ENCODE peak calls at places on chromosomes 16 and 17, in seven cellular contexts. W, G, M, H, J, U and R are unnamed samples.

GRCh38 chr17:78142113-78142861 is 3.9 kb upstream of the C17orf99 start:
- DNase-seq in W (peak; percentile 99), G (peak; percentile 86), M (no peak), H (no peak), J (no peak), U (peak; percentile 13), R (no peak)

GRCh38 chr16:4021070-4021779 is 95.0 kb downstream of the ADCY9 start:
- DNase-seq in W (peak; percentile 92), G (peak; percentile 92), M (no peak), H (no peak), J (no peak), U (no peak), R (peak; percentile 24)

GRCh38 chr17:50103941-50104340 is 8.8 kb downstream of the PDK2 start:
- DNase-seq in W (no peak), G (no peak), M (no peak), H (no peak), J (no peak), U (no peak), R (no peak)

GRCh38 chr16:80971814-80972213 is 34.9 kb downstream of the CMC2 start:
- DNase-seq in W (no peak), G (no peak), M (no peak), H (no peak), J (no peak), U (no peak), R (no peak)

GRCh38 chr17:51107666-51108227 is 12.9 kb downstream of the SPAG9 start:
- DNase-seq in W (no peak), G (no peak), M (no peak), H (no peak), J (no peak), U (no peak), R (no peak)

GRCh38 chr16:19179890-19180490 is 11.9 kb downstream of the SYT17 start:
- DNase-seq in W (peak; percentile 59), G (peak; percentile 71), M (no peak), H (no peak), J (peak; percentile 50), U (peak; percentile 48), R (peak; percentile 46)

GRCh38 chr17:50863221-50863843 is 2.8 kb downstream of the TOB1 start:
- DNase-seq in W (peak; percentile 43), G (peak; percentile 71), M (no peak), H (no peak), J (no peak), U (no peak), R (no peak)

GRCh38 chr16:68288252-68288650 is 22.5 kb downstream of the SLC7A6OS start:
- DNase-seq in W (no peak), G (no peak), M (no peak), H (no peak), J (no peak), U (no peak), R (no peak)

GRCh38 chr17:77476006-77476405 is 335.2 kb downstream of the SEC14L1 start:
- DNase-seq in W (peak; percentile 76), G (no peak), M (no peak), H (no peak), J (no peak), U (no peak), R (no peak)

GRCh38 chr17:16652847-16653366 is 743 bp downstream of the ZNF624 start:
- DNase-seq in W (peak; percentile 64), G (no peak), M (no peak), H (no peak), J (no peak), U (no peak), R (no peak)

GRCh38 chr16:68921654-68922053 is 78.3 kb downstream of the TANGO6 start:
- DNase-seq in W (peak; percentile 99), G (peak; percentile 36), M (no peak), H (no peak), J (no peak), U (no peak), R (no peak)

GRCh38 chr17:60398227-60398959 is 6.5 kb upstream of the USP32 start:
- DNase-seq in W (no peak), G (no peak), M (no peak), H (no peak), J (no peak), U (no peak), R (no peak)

GRCh38 chr16:27670071-27670825 is 120.3 kb downstream of the KATNIP start:
- DNase-seq in W (no peak), G (no peak), M (no peak), H (no peak), J (no peak), U (no peak), R (no peak)

GRCh38 chr17:82611140-82612058 is 36.8 kb downstream of the WDR45B start:
- DNase-seq in W (peak; percentile 55), G (no peak), M (no peak), H (no peak), J (no peak), U (peak; percentile 49), R (no peak)

GRCh38 chr17:17837380-17837821 is 615 bp upstream of the SREBF1 start:
- DNase-seq in W (peak; percentile 59), G (peak; percentile 66), M (no peak), H (no peak), J (peak; percentile 74), U (peak; percentile 88), R (peak; percentile 77)

GRCh38 chr16:85611205-85611454 is 2.0 kb upstream of the GSE1 start:
- DNase-seq in W (no peak), G (no peak), M (no peak), H (no peak), J (no peak), U (no peak), R (no peak)

GRCh38 chr17:80786470-80786869 is 205.2 kb upstream of the CHMP6 start:
- DNase-seq in W (no peak), G (no peak), M (no peak), H (no peak), J (no peak), U (no peak), R (no peak)

DNA sequence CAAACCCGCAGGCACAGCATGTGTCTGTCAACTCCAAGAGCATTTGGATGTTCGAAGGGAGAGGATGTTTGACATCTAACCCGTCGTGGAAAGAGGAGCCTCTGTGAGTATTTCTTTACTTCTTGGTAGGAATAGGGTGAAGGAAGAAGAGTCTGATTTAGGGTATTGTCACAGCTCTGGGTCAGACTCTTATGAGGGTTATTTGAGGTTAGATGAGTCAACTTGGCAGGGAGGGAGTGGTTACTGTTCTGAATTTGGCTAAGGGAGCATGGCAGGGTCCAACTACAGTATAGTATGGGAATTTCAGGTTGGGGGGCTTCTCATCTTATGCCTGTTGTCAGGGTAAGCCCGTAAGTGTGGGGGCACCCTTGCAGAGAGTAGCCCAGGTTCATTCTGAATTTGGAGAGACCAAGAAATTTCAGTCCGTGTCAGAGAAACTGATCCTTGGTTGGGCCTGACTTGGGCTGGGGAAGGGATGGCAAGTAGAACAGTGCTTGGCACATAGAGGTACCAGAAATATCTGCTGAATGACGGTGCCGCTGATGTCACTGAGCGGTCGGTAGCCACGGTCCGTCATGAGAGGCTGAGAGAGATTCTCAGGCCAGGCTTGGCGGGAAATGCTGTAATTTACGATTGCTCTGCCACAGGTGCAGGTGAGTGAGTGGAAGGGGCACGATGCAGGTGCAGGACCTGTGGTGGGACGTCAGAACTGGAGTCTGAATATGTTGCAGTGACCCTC is 43.2 kb downstream of the MYH3 start:
- DNase-seq in W (no peak), G (no peak), M (no peak), H (no peak), J (no peak), U (peak; percentile 79), R (no peak)
- H3K4me3 ChIP-seq in W (no peak overlapping the region), G (no peak overlapping the region), M (no peak overlapping the region), H (no peak overlapping the region), J (no peak overlapping the region), U (peak overlapping the region; percentile 50), R (no peak overlapping the region)

GRCh38 chr16:50666658-50667496 is 14.2 kb downstream of the SNX20 start:
- DNase-seq in W (no peak), G (no peak), M (no peak), H (no peak), J (no peak), U (no peak), R (no peak)
- H3K4me3 ChIP-seq in W (no peak overlapping the region), G (no peak overlapping the region), M (no peak overlapping the region), H (no peak overlapping the region), J (no peak overlapping the region), U (no peak overlapping the region), R (no peak overlapping the region)

GRCh38 chr16:87198881-87199280 is 118.3 kb downstream of the C16orf95 start:
- DNase-seq in W (no peak), G (no peak), M (no peak), H (no peak), J (no peak), U (no peak), R (no peak)

GRCh38 chr16:87196229-87196628 is 121.0 kb downstream of the C16orf95 start:
- DNase-seq in W (no peak), G (no peak), M (no peak), H (no peak), J (no peak), U (no peak), R (no peak)

GRCh38 chr16:87199901-87200300 is 117.3 kb downstream of the C16orf95 start:
- DNase-seq in W (no peak), G (no peak), M (no peak), H (no peak), J (no peak), U (no peak), R (no peak)

GRCh38 chr16:87199379-87199778 is 117.8 kb downstream of the C16orf95 start:
- DNase-seq in W (no peak), G (no peak), M (no peak), H (no peak), J (no peak), U (no peak), R (no peak)

DNA sequence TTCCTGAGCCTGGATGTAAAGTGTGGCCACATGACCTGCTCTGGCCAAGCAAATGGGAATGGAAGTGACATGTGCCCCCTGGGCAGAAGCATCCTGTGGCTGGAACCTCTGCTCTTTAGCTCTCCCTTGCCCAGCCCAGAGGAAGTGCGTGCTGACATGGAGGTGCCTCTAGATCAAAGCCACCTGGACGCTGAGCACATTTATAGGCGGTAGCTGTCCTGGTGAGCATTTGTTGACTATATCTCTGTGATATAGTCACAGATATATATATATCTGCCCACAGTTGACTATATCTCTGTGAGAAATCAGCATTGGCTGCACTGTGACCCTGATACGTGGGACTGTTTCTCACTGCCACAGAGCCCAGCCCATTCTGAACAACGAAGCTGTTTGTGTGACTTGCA is 118.9 kb downstream of the C16orf95 start:
- DNase-seq in W (no peak), G (no peak), M (no peak), H (no peak), J (no peak), U (no peak), R (no peak)
- H3K4me3 ChIP-seq in W (no peak overlapping the region), G (no peak overlapping the region), M (no peak overlapping the region), H (no peak overlapping the region), J (no peak overlapping the region), U (no peak overlapping the region), R (no peak overlapping the region)

GRCh38 chr17:44496815-44497214 is 6.4 kb downstream of the GPATCH8 start:
- DNase-seq in W (no peak), G (no peak), M (no peak), H (no peak), J (no peak), U (peak; percentile 79), R (no peak)

GRCh38 chr17:44502598-44503079 is 567 bp downstream of the GPATCH8 start:
- DNase-seq in W (peak; percentile 57), G (peak; percentile 19), M (no peak), H (no peak), J (peak; percentile 41), U (no peak), R (peak; percentile 10)

GRCh38 chr17:44503080-44503842 is at the start of gene GPATCH8:
- DNase-seq in W (peak; percentile 91), G (peak; percentile 95), M (peak; percentile 77), H (peak; percentile 86), J (peak; percentile 96), U (peak; percentile 95), R (peak; percentile 86)

GRCh38 chr17:44501866-44502265 is 1.3 kb downstream of the GPATCH8 start:
- DNase-seq in W (no peak), G (no peak), M (no peak), H (no peak), J (no peak), U (no peak), R (no peak)

GRCh38 chr17:44499722-44500121 is 3.5 kb downstream of the GPATCH8 start:
- DNase-seq in W (no peak), G (no peak), M (no peak), H (no peak), J (no peak), U (no peak), R (no peak)
- H3K4me3 ChIP-seq in W (no peak overlapping the region), G (no peak overlapping the region), M (no peak overlapping the region), H (peak overlapping the region; percentile 8), J (no peak overlapping the region), U (no peak overlapping the region), R (no peak overlapping the region)